ENCODE peak calls at places on chromosomes 3 and 15, in nine cellular contexts. I is psoas muscle; N is cardiac fibroblast; T is myocyte; X is stimulated activated CD8-positive, alpha-beta memory T cell treated with anti-CD3 and anti-CD28 coated beads, Interleukin-7, amount 100 ng/mL, for 4 hours; C is NCI-H1694 treated with DMSO at 0.1 percent for 48 hours; P is activated gamma-delta T cell treated with anti-CD3 and anti-CD28 coated beads, Interleukin-2, amount 50 U/mL, for 16 hours; J is AG04449; B is activated CD8-positive, alpha-beta memory T cell treated with anti-CD3 and anti-CD28 coated beads, Interleukin-2, amount 50 U/mL, for 4 hours. M is an unnamed sample.

GRCh38 chr3:42961633-42962032 is 17.5 kb upstream of the GASK1A start:
- DNase-seq in I (no peak), N (peak), P (no peak), C (peak), T (peak), B (no peak), X (no peak), J (peak), M (peak)

GRCh38 chr3:140292684-140293083 is 357.7 kb downstream of the CLSTN2 start:
- DNase-seq in T (peak), N (peak), B (no peak), I (peak), P (no peak), J (no peak), C (no peak), X (no peak), M (peak)

GRCh38 chr3:163543558-163544189 is 1534.6 kb downstream of the SI start:
- DNase-seq in J (no peak), B (no peak), I (no peak), X (no peak), P (no peak), N (no peak), T (no peak), C (no peak), M (no peak)

GRCh38 chr3:194367992-194368841 is 1.3 kb downstream of the LRRC15 start:
- DNase-seq in N (peak), B (no peak), J (no peak), X (no peak), I (no peak), T (peak), C (no peak), P (no peak), M (no peak)

GRCh38 chr3:157125101-157125500 is 34.8 kb downstream of the CCNL1 start:
- DNase-seq in I (no peak), B (no peak), T (no peak), N (no peak), P (no peak), J (no peak), C (no peak), X (no peak), M (no peak)

GRCh38 chr3:80097674-80098073 is 329.9 kb upstream of the ROBO1 start:
- DNase-seq in N (no peak), J (no peak), X (no peak), C (no peak), T (no peak), I (no peak), P (no peak), B (no peak), M (no peak)

GRCh38 chr15:62109457-62109856 is 42.7 kb downstream of the C2CD4A start:
- DNase-seq in T (no peak), C (no peak), P (no peak), J (no peak), B (no peak), N (no peak), I (no peak), X (no peak), M (no peak)

GRCh38 chr15:82641129-82641798 is 5.9 kb downstream of the CPEB1 start:
- DNase-seq in C (peak), B (no peak), P (no peak), X (no peak), N (no peak), J (no peak), T (no peak), I (no peak), M (no peak)

GRCh38 chr3:72597756-72598195 is 250.5 kb downstream of the SHQ1 start:
- DNase-seq in J (no peak), T (peak), N (peak), P (no peak), X (no peak), C (no peak), B (no peak), I (no peak), M (peak)

GRCh38 chr15:65368300-65368617 is 9.5 kb downstream of the IGDCC3 start:
- DNase-seq in C (peak), I (no peak), P (no peak), X (no peak), J (no peak), N (no peak), B (no peak), T (no peak), M (no peak)